ENCODE peak calls at places on chromosomes 12 and 14, in eight cellular contexts. M, B, I, Y, J, N, P and Z are unnamed samples.

GRCh38 chr12:43113153-43113552 is 438.9 kb downstream of the ADAMTS20 start:
- DNase-seq in J (peak; percentile 34), N (no peak), Y (peak; percentile 17), P (peak; percentile 72), M (peak; percentile 48), I (no peak), B (peak; percentile 12), Z (no peak)

GRCh38 chr12:6069452-6070093 is 54.9 kb downstream of the VWF start:
- DNase-seq in N (no peak), I (peak; percentile 96), B (no peak), Y (peak; percentile 87), J (no peak), P (peak; percentile 89), M (peak; percentile 87), Z (no peak)

GRCh38 chr12:19410211-19410610 is 29.1 kb upstream of the AEBP2 start:
- DNase-seq in I (no peak), M (no peak), P (no peak), Y (no peak), B (peak; percentile 23), N (no peak), J (peak; percentile 29), Z (no peak)

GRCh38 chr14:53956427-53957201 is at the start of gene BMP4:
- DNase-seq in B (peak; percentile 94), Y (peak; percentile 66), N (no peak), P (no peak), J (peak; percentile 35), I (peak; percentile 30), M (peak; percentile 38), Z (no peak)

GRCh38 chr14:33432407-33433023 is 493.8 kb downstream of the NPAS3 start:
- DNase-seq in I (peak; percentile 18), P (peak; percentile 1), Y (peak; percentile 63), N (no peak), B (peak; percentile 43), J (peak; percentile 39), M (peak; percentile 68), Z (no peak)

GRCh38 chr14:65414961-65415589 is 2.5 kb downstream of the FUT8 start:
- DNase-seq in P (no peak), N (no peak), M (peak; percentile 72), I (peak; percentile 50), B (no peak), Y (peak; percentile 69), J (peak; percentile 25), Z (no peak)

GRCh38 chr12:3044141-3044630 is 33.0 kb upstream of the TSPAN9 start:
- DNase-seq in J (no peak), B (no peak), N (no peak), P (no peak), I (no peak), M (no peak), Y (no peak), Z (no peak)

GRCh38 chr14:21852061-21852664 is 178.5 kb upstream of the OR4E1 start:
- DNase-seq in N (peak; percentile 55), J (peak; percentile 42), Y (peak; percentile 21), B (peak; percentile 74), I (peak; percentile 20), M (peak; percentile 27), P (no peak), Z (no peak)

GRCh38 chr12:92438641-92439396 is 264.0 kb upstream of the PLEKHG7 start:
- DNase-seq in N (no peak), M (peak; percentile 54), B (no peak), J (no peak), Y (no peak), P (no peak), I (no peak), Z (no peak)

GRCh38 chr12:75909714-75910451 is 121.7 kb downstream of the PHLDA1 start:
- DNase-seq in I (no peak), Y (no peak), N (no peak), B (peak; percentile 42), P (no peak), M (peak; percentile 9), J (no peak), Z (no peak)

GRCh38 chr12:11892065-11892391 is 178.7 kb upstream of the BCL2L14 start:
- DNase-seq in Y (no peak), N (no peak), M (no peak), B (no peak), P (no peak), J (no peak), I (no peak), Z (no peak)

GRCh38 chr12:109581856-109582255 is 8.3 kb downstream of the MVK start:
- DNase-seq in B (no peak), Y (peak; percentile 66), I (peak; percentile 45), M (peak; percentile 57), J (no peak), P (no peak), N (no peak), Z (no peak)

GRCh38 chr14:20683125-20683895 is 1.1 kb upstream of the RNASE4 start:
- DNase-seq in B (peak; percentile 89), Y (peak; percentile 96), I (peak; percentile 94), M (peak; percentile 97), N (peak; percentile 81), P (peak; percentile 87), J (peak; percentile 82), Z (peak; percentile 93)

GRCh38 chr14:64442300-64442988 is 22.9 kb upstream of the AKAP5 start:
- DNase-seq in B (no peak), P (no peak), N (no peak), I (no peak), J (peak; percentile 49), M (no peak), Y (no peak), Z (no peak)

GRCh38 chr14:59870277-59871165 is at the start of gene RTN1:
- DNase-seq in Y (peak; percentile 34), I (peak; percentile 29), J (peak; percentile 54), N (peak; percentile 80), B (peak; percentile 76), M (peak; percentile 27), P (no peak), Z (no peak)

GRCh38 chr12:47808574-47809380 is 10.9 kb downstream of the HDAC7 start:
- DNase-seq in Y (no peak), I (peak; percentile 44), P (no peak), M (peak; percentile 58), B (no peak), J (no peak), N (no peak), Z (no peak)

GRCh38 chr12:728781-729180 is 23.6 kb upstream of the WNK1 start:
- DNase-seq in N (no peak), I (no peak), B (no peak), M (no peak), J (no peak), P (no peak), Y (no peak), Z (no peak)

DNA sequence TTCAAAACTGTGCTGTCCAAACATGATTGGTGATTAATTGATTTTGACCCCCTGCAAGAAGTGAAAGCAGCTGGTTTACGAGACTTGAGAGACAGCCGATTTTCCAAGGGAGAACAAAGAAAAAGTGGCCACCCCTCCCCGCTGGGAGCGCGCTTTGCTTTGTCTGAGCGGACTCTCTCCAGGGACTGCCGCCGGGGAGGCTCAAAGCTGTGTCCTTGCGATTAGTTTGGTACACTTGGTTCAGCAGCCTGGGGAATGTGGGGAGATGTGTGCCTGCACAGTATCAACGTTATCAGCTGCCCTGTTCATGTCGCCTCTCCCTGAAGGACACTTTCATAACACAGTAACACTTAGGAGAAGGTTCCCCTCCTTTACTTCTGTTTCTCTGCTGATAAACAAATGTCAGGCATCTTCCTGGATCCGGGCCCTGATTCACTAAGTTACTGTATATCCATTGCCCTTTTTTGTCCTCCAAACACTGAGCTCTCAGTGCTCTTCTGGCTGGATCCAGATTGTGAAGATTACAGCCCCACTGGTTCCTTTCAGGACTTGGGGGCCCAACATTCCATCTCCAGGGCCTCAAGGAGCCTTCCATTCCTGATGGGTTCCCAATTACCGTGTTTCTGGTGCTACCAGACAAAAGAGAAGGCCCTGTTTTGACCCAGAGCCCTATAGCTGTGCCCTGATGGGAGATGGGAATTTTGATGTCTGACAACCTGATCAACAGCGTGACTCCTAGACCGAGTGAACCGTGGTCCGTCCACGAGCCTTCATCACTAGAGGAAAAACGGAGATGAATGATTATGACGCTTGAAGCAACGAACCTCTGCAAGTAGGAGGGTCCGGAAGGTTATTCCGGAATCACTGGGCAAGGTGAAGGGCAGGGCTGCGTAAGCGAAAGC is 31.7 kb upstream of the TUBA1C start:
- DNase-seq in P (no peak), M (peak; percentile 62), N (peak; percentile 86), I (peak; percentile 56), B (peak; percentile 96), Y (peak; percentile 52), J (peak; percentile 94), Z (no peak)
- H3K4me3 ChIP-seq in P (no peak overlapping the region), M (peak overlapping the region; percentile 18), N (peak overlapping the region; percentile 66), I (peak overlapping the region; percentile 25), B (no peak overlapping the region), Y (peak overlapping the region; percentile 30), J (peak overlapping the region; percentile 47), Z (peak overlapping the region; percentile 32)

GRCh38 chr12:69844836-69845235 is 19.8 kb downstream of the MYRFL start:
- DNase-seq in M (no peak), J (no peak), N (no peak), P (no peak), I (no peak), Y (no peak), B (no peak), Z (no peak)
- H3K4me3 ChIP-seq in M (no peak overlapping the region), J (no peak overlapping the region), N (no peak overlapping the region), P (no peak overlapping the region), I (no peak overlapping the region), Y (no peak overlapping the region), B (no peak overlapping the region), Z (no peak overlapping the region)

GRCh38 chr12:62603061-62603810 is 136.6 kb downstream of the MON2 start:
- DNase-seq in I (peak; percentile 89), J (peak; percentile 91), B (peak; percentile 85), Y (peak; percentile 90), P (peak; percentile 57), M (peak; percentile 85), N (peak; percentile 87), Z (peak; percentile 72)

GRCh38 chr12:62605972-62606371 is 139.3 kb downstream of the MON2 start:
- DNase-seq in J (no peak), M (no peak), Y (no peak), I (no peak), B (no peak), N (no peak), P (no peak), Z (no peak)

GRCh38 chr12:62604856-62605255 is 138.2 kb downstream of the MON2 start:
- DNase-seq in Y (peak; percentile 25), J (no peak), P (no peak), B (no peak), I (peak; percentile 35), M (peak; percentile 53), N (no peak), Z (no peak)

GRCh38 chr12:62603811-62604098 is 137.1 kb downstream of the MON2 start:
- DNase-seq in Y (no peak), I (no peak), J (no peak), P (no peak), B (no peak), M (no peak), N (no peak), Z (no peak)

DNA sequence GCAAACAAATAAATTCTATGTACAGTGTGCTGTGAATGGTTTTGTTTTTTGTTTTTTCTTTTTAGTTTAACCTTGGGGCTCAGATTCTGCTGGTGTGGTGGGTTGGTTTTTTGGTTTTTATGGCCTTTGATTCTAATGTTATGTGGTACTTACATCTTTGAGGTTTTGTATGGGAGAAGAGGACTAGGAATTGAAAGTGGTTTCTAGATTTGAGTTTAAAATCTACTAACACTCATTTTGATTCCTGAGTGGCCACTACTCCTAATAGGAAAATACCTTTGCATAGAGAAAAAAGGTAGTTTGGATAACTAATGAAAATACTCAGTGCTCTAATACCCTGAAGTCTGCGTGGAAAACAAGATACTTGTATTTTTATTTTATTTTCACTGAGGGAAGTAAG is 137.7 kb downstream of the MON2 start:
- DNase-seq in N (no peak), J (no peak), B (no peak), Y (peak; percentile 12), M (no peak), P (no peak), I (no peak), Z (no peak)
- H3K4me3 ChIP-seq in N (peak overlapping the region; percentile 78), J (peak overlapping the region; percentile 91), B (peak overlapping the region; percentile 59), Y (peak overlapping the region; percentile 90), M (peak overlapping the region; percentile 83), P (peak overlapping the region; percentile 97), I (peak overlapping the region; percentile 97), Z (peak overlapping the region; percentile 82)

GRCh38 chr12:105933671-105934665 is 204.8 kb downstream of the NUAK1 start:
- DNase-seq in I (peak; percentile 99), B (no peak), M (peak; percentile 99), Y (peak; percentile 92), P (peak; percentile 93), J (no peak), N (peak; percentile 45), Z (no peak)
- H3K4me3 ChIP-seq in I (no peak overlapping the region), B (no peak overlapping the region), M (no peak overlapping the region), Y (no peak overlapping the region), P (no peak overlapping the region), J (no peak overlapping the region), N (no peak overlapping the region), Z (no peak overlapping the region)